ENCODE peak calls at places on chromosome 17, in eight cellular contexts. Y is fibroblast of the conjunctiva; W is pulmonary artery endothelial cell; T is activated CD4-positive, alpha-beta T cell treated with anti-CD3 and anti-CD28 coated beads for 24 hours; U is NCI-H1092 treated with DMSO at 0.1 percent for 48 hours; P is GM13976; V is lower leg skin; X is activated naive CD4-positive, alpha-beta T cell. N is an unnamed sample.

GRCh38 chr17:16974569-16975265 is 2.8 kb upstream of the TNFRSF13B start:
- DNase-seq in Y (no peak), X (no peak), U (no peak), W (no peak), T (no peak), V (peak; percentile 23), P (no peak), N (no peak)

GRCh38 chr17:38918129-38918913 is 7.1 kb upstream of the LASP1NB start:
- DNase-seq in U (no peak), V (peak; percentile 86), P (no peak), X (no peak), Y (no peak), W (no peak), T (no peak), N (no peak)

GRCh38 chr17:37885136-37885535 is 39.1 kb upstream of the TBC1D3K start:
- DNase-seq in W (no peak), T (no peak), U (no peak), V (no peak), Y (no peak), P (no peak), X (no peak), N (no peak)

GRCh38 chr17:28887871-28888471 is 9.6 kb downstream of the FLOT2 start:
- DNase-seq in W (no peak), P (no peak), Y (no peak), V (no peak), U (no peak), X (no peak), T (no peak), N (peak; percentile 69)

GRCh38 chr17:29158515-29159275 is 21.5 kb downstream of the MYO18A start:
- DNase-seq in U (no peak), T (no peak), Y (peak; percentile 33), V (no peak), W (no peak), P (no peak), X (no peak), N (no peak)

GRCh38 chr17:6574689-6575595 is 18.6 kb upstream of the PITPNM3 start:
- DNase-seq in V (peak; percentile 86), X (no peak), U (no peak), Y (no peak), P (peak; percentile 81), T (no peak), W (peak; percentile 27), N (peak; percentile 69)

GRCh38 chr17:50558955-50559614 is 1.4 kb upstream of the CACNA1G start:
- DNase-seq in Y (no peak), W (no peak), V (no peak), T (no peak), P (no peak), U (no peak), X (no peak), N (no peak)

GRCh38 chr17:46868689-46869187 is 17.4 kb downstream of the WNT9B start:
- DNase-seq in U (no peak), Y (no peak), V (no peak), W (no peak), T (no peak), P (no peak), X (no peak), N (no peak)

GRCh38 chr17:10779607-10780006 is 24.3 kb downstream of the TMEM238L start:
- DNase-seq in W (no peak), X (no peak), T (no peak), V (no peak), Y (no peak), U (no peak), P (no peak), N (no peak)

GRCh38 chr17:16215002-16215272 is 397 bp downstream of the NCOR1 start:
- DNase-seq in Y (no peak), U (peak; percentile 38), W (no peak), P (peak; percentile 62), V (peak; percentile 90), X (no peak), T (peak; percentile 17), N (no peak)

GRCh38 chr17:61567045-61567802 is 23.8 kb downstream of the NACA2 start:
- DNase-seq in T (no peak), P (no peak), X (no peak), V (no peak), U (no peak), Y (no peak), W (no peak), N (no peak)

GRCh38 chr17:77308768-77309726 is 168.3 kb downstream of the SEC14L1 start:
- DNase-seq in V (peak; percentile 93), W (no peak), U (no peak), T (no peak), Y (no peak), P (no peak), X (no peak), N (no peak)

GRCh38 chr17:76139801-76140660 is 1.0 kb downstream of the FOXJ1 start:
- DNase-seq in V (no peak), T (no peak), W (no peak), Y (no peak), U (no peak), X (no peak), P (peak; percentile 63), N (peak; percentile 76)

GRCh38 chr17:35766903-35767510 is 6.3 kb downstream of the C17orf50 start:
- DNase-seq in X (no peak), U (peak; percentile 35), W (no peak), T (no peak), V (no peak), P (peak; percentile 72), Y (no peak), N (peak; percentile 58)

GRCh38 chr17:52536466-52536865 is 378.0 kb upstream of the CA10 start:
- DNase-seq in P (no peak), Y (no peak), U (no peak), X (no peak), T (no peak), W (no peak), V (no peak), N (no peak)

GRCh38 chr17:61002316-61002736 is 324.7 kb downstream of the BCAS3 start:
- DNase-seq in P (no peak), U (peak; percentile 59), W (no peak), T (no peak), V (no peak), Y (peak; percentile 51), X (no peak), N (no peak)

GRCh38 chr17:9035249-9035648 is 13.9 kb downstream of the NTN1 start:
- DNase-seq in X (no peak), W (no peak), T (no peak), Y (no peak), U (no peak), V (no peak), P (no peak), N (no peak)

GRCh38 chr17:42989726-42990652 is 8.2 kb upstream of the RPL27 start:
- DNase-seq in W (no peak), P (no peak), Y (no peak), U (no peak), V (no peak), X (no peak), T (no peak), N (no peak)

GRCh38 chr17:7217113-7217987 is 2.3 kb downstream of the DLG4 start:
- DNase-seq in X (no peak), T (no peak), U (no peak), W (no peak), Y (peak; percentile 72), V (no peak), P (peak; percentile 59), N (peak; percentile 51)

GRCh38 chr17:77478899-77479298 is 338.1 kb downstream of the SEC14L1 start:
- DNase-seq in T (no peak), X (no peak), W (no peak), P (no peak), Y (no peak), U (no peak), V (no peak), N (no peak)

GRCh38 chr17:19414396-19415280 is 3.6 kb downstream of the RNF112 start:
- DNase-seq in T (no peak), P (peak; percentile 22), W (no peak), U (no peak), X (no peak), V (no peak), Y (no peak), N (no peak)

GRCh38 chr17:68246271-68247028 is 1.4 kb upstream of the AMZ2 start:
- DNase-seq in W (no peak), X (no peak), P (no peak), Y (no peak), V (peak; percentile 62), U (no peak), T (no peak), N (no peak)

GRCh38 chr17:13212861-13213260 is 195.0 kb upstream of the ELAC2 start:
- DNase-seq in Y (no peak), U (peak; percentile 71), T (no peak), V (no peak), W (no peak), P (no peak), X (no peak), N (no peak)

GRCh38 chr17:29713626-29714025 is 90.9 kb upstream of the CORO6 start:
- DNase-seq in X (no peak), W (no peak), V (no peak), T (no peak), U (no peak), Y (no peak), P (peak; percentile 40), N (no peak)

GRCh38 chr17:75853410-75853809 is 1.7 kb downstream of the WBP2 start:
- DNase-seq in U (no peak), W (no peak), V (no peak), X (no peak), P (no peak), T (no peak), Y (no peak), N (no peak)

GRCh38 chr17:73203788-73204479 is 11.1 kb downstream of the COG1 start:
- DNase-seq in P (no peak), V (peak; percentile 76), U (no peak), Y (no peak), T (no peak), X (no peak), W (no peak), N (no peak)

N was measured in germinal center.